ENCODE peak calls at places on chromosomes 6 and 20, in four cellular contexts. One of them, this sample, is unnamed.

GRCh38 chr6:157461000-157461915 is 80.3 kb downstream of the ZDHHC14 start:
- DNase-seq in brain microvascular endothelial cell: peak
- DNase-seq in GM04504: no peak
- DNase-seq in iPS-NIHi11: peak
- DNase-seq in this sample: no peak

GRCh38 chr6:32179746-32180405 is 1.7 kb downstream of the RNF5 start:
- DNase-seq in GM04504: no peak
- DNase-seq in iPS-NIHi11: no peak
- DNase-seq in brain microvascular endothelial cell: no peak
- DNase-seq in this sample: no peak

GRCh38 chr6:131764350-131764749 is 43.5 kb upstream of the ENPP1 start:
- DNase-seq in GM04504: no peak
- DNase-seq in iPS-NIHi11: no peak
- DNase-seq in brain microvascular endothelial cell: no peak
- DNase-seq in this sample: no peak

GRCh38 chr6:163414367-163415175 is at the start of gene QKI:
- DNase-seq in iPS-NIHi11: peak
- DNase-seq in GM04504: peak
- DNase-seq in brain microvascular endothelial cell: no peak
- DNase-seq in this sample: no peak

GRCh38 chr20:59821201-59821600 is 112.2 kb downstream of the SYCP2 start:
- DNase-seq in GM04504: no peak
- DNase-seq in brain microvascular endothelial cell: no peak
- DNase-seq in iPS-NIHi11: no peak
- DNase-seq in this sample: no peak

GRCh38 chr6:83853178-83853967 is at the start of gene RIPPLY2:
- DNase-seq in iPS-NIHi11: peak
- DNase-seq in brain microvascular endothelial cell: no peak
- DNase-seq in GM04504: no peak
- DNase-seq in this sample: no peak

GRCh38 chr6:13101409-13101808 is 226.9 kb downstream of the TBC1D7 start:
- DNase-seq in GM04504: no peak
- DNase-seq in iPS-NIHi11: no peak
- DNase-seq in brain microvascular endothelial cell: no peak
- DNase-seq in this sample: no peak

GRCh38 chr20:37263686-37264085 is 2.1 kb upstream of the GHRH start:
- DNase-seq in GM04504: no peak
- DNase-seq in brain microvascular endothelial cell: no peak
- DNase-seq in iPS-NIHi11: no peak
- DNase-seq in this sample: no peak

GRCh38 chr6:77177470-77177869 is 285.8 kb downstream of the HTR1B start:
- DNase-seq in GM04504: no peak
- DNase-seq in brain microvascular endothelial cell: no peak
- DNase-seq in iPS-NIHi11: no peak
- DNase-seq in this sample: no peak

GRCh38 chr20:50265245-50265946 is 74.8 kb downstream of the CEBPB start:
- DNase-seq in iPS-NIHi11: no peak
- DNase-seq in brain microvascular endothelial cell: no peak
- DNase-seq in GM04504: no peak
- DNase-seq in this sample: no peak

GRCh38 chr6:155349129-155349528 is 34.8 kb upstream of the TFB1M start:
- DNase-seq in GM04504: peak
- DNase-seq in brain microvascular endothelial cell: peak
- DNase-seq in iPS-NIHi11: no peak
- DNase-seq in this sample: no peak

GRCh38 chr20:3794701-3795420 is 1.2 kb upstream of the CDC25B start:
- DNase-seq in GM04504: no peak
- DNase-seq in brain microvascular endothelial cell: no peak
- DNase-seq in iPS-NIHi11: no peak
- DNase-seq in this sample: no peak

GRCh38 chr20:51318058-51318960 is 224.2 kb downstream of the NFATC2 start:
- DNase-seq in brain microvascular endothelial cell: peak
- DNase-seq in iPS-NIHi11: peak
- DNase-seq in GM04504: no peak
- DNase-seq in this sample: no peak

GRCh38 chr20:40882173-40882572 is 146.4 kb upstream of the TOP1 start:
- DNase-seq in brain microvascular endothelial cell: no peak
- DNase-seq in iPS-NIHi11: no peak
- DNase-seq in GM04504: no peak
- DNase-seq in this sample: no peak

GRCh38 chr20:4782373-4782772 is 60.7 kb downstream of the PRND start:
- DNase-seq in brain microvascular endothelial cell: no peak
- DNase-seq in iPS-NIHi11: no peak
- DNase-seq in GM04504: no peak
- DNase-seq in this sample: no peak

GRCh38 chr6:16064687-16065086 is 64.2 kb upstream of the MYLIP start:
- DNase-seq in GM04504: no peak
- DNase-seq in brain microvascular endothelial cell: no peak
- DNase-seq in iPS-NIHi11: peak
- DNase-seq in this sample: no peak

GRCh38 chr6:84227434-84228197 is at the start of gene CEP162:
- DNase-seq in GM04504: peak
- DNase-seq in brain microvascular endothelial cell: peak
- DNase-seq in iPS-NIHi11: peak
- DNase-seq in this sample: peak

GRCh38 chr6:144873653-144874378 is 588.7 kb downstream of the UTRN start:
- DNase-seq in brain microvascular endothelial cell: peak
- DNase-seq in iPS-NIHi11: no peak
- DNase-seq in GM04504: no peak
- DNase-seq in this sample: no peak

GRCh38 chr6:152952045-152952444 is 30.8 kb downstream of the FBXO5 start:
- DNase-seq in iPS-NIHi11: no peak
- DNase-seq in brain microvascular endothelial cell: peak
- DNase-seq in GM04504: no peak
- DNase-seq in this sample: peak

GRCh38 chr6:167441653-167442644 is 117.1 kb downstream of the TTLL2 start:
- DNase-seq in iPS-NIHi11: peak
- DNase-seq in GM04504: no peak
- DNase-seq in brain microvascular endothelial cell: no peak
- DNase-seq in this sample: no peak

GRCh38 chr6:91278416-91278815 is 691.5 kb upstream of the MAP3K7 start:
- DNase-seq in iPS-NIHi11: no peak
- DNase-seq in GM04504: no peak
- DNase-seq in brain microvascular endothelial cell: no peak
- DNase-seq in this sample: no peak

GRCh38 chr6:169622618-169623017 is 79.2 kb downstream of the WDR27 start:
- DNase-seq in iPS-NIHi11: no peak
- DNase-seq in GM04504: no peak
- DNase-seq in brain microvascular endothelial cell: no peak
- DNase-seq in this sample: no peak

GRCh38 chr6:158213925-158214674 is 46.0 kb downstream of the GTF2H5 start:
- DNase-seq in iPS-NIHi11: peak
- DNase-seq in GM04504: peak
- DNase-seq in brain microvascular endothelial cell: peak
- DNase-seq in this sample: peak

GRCh38 chr20:64189530-64189966 is 25.3 kb downstream of the MYT1 start:
- DNase-seq in iPS-NIHi11: no peak
- DNase-seq in GM04504: no peak
- DNase-seq in brain microvascular endothelial cell: no peak
- DNase-seq in this sample: no peak

GRCh38 chr20:36845288-36845969 is 30.5 kb upstream of the TLDC2 start:
- DNase-seq in brain microvascular endothelial cell: no peak
- DNase-seq in iPS-NIHi11: no peak
- DNase-seq in GM04504: no peak
- DNase-seq in this sample: no peak

GRCh38 chr20:20079102-20079784 is 26.9 kb downstream of the CFAP61 start:
- DNase-seq in brain microvascular endothelial cell: no peak
- DNase-seq in iPS-NIHi11: no peak
- DNase-seq in GM04504: no peak
- DNase-seq in this sample: no peak

GRCh38 chr6:49634080-49634810 is 2.4 kb downstream of the RHAG start:
- DNase-seq in GM04504: no peak
- DNase-seq in iPS-NIHi11: no peak
- DNase-seq in brain microvascular endothelial cell: no peak
- DNase-seq in this sample: no peak

GRCh38 chr20:53866787-53867740 is 203.3 kb downstream of the BCAS1 start:
- DNase-seq in iPS-NIHi11: no peak
- DNase-seq in brain microvascular endothelial cell: no peak
- DNase-seq in GM04504: no peak
- DNase-seq in this sample: no peak

GRCh38 chr6:33176906-33177305 is 15.4 kb downstream of the COL11A2 start:
- DNase-seq in brain microvascular endothelial cell: no peak
- DNase-seq in iPS-NIHi11: no peak
- DNase-seq in GM04504: no peak
- DNase-seq in this sample: no peak

GRCh38 chr6:89610149-89610642 is 28.4 kb downstream of the LYRM2 start:
- DNase-seq in iPS-NIHi11: peak
- DNase-seq in GM04504: peak
- DNase-seq in brain microvascular endothelial cell: peak
- DNase-seq in this sample: no peak

GRCh38 chr20:730005-730404 is 38.3 kb downstream of the SLC52A3 start:
- DNase-seq in GM04504: no peak
- DNase-seq in brain microvascular endothelial cell: no peak
- DNase-seq in iPS-NIHi11: no peak
- DNase-seq in this sample: no peak

GRCh38 chr6:133567656-133568055 is 321.3 kb upstream of the TCF21 start:
- DNase-seq in GM04504: no peak
- DNase-seq in iPS-NIHi11: no peak
- DNase-seq in brain microvascular endothelial cell: no peak
- DNase-seq in this sample: no peak

GRCh38 chr20:11380283-11380682 is 537.4 kb upstream of the BTBD3 start:
- DNase-seq in iPS-NIHi11: no peak
- DNase-seq in brain microvascular endothelial cell: no peak
- DNase-seq in GM04504: no peak
- DNase-seq in this sample: no peak

GRCh38 chr20:8602389-8603116 is 466.3 kb upstream of the PLCB4 start:
- DNase-seq in iPS-NIHi11: no peak
- DNase-seq in GM04504: no peak
- DNase-seq in brain microvascular endothelial cell: no peak
- DNase-seq in this sample: no peak

GRCh38 chr6:52543729-52544324 is 33.0 kb downstream of the TRAM2 start:
- DNase-seq in brain microvascular endothelial cell: peak
- DNase-seq in GM04504: no peak
- DNase-seq in iPS-NIHi11: no peak
- DNase-seq in this sample: no peak

GRCh38 chr20:24798930-24799705 is 150.0 kb upstream of the CST7 start:
- DNase-seq in GM04504: no peak
- DNase-seq in iPS-NIHi11: no peak
- DNase-seq in brain microvascular endothelial cell: peak
- DNase-seq in this sample: no peak

GRCh38 chr6:141726158-141726557 is 406.6 kb upstream of the GJE1 start:
- DNase-seq in brain microvascular endothelial cell: peak
- DNase-seq in GM04504: no peak
- DNase-seq in iPS-NIHi11: no peak
- DNase-seq in this sample: no peak

GRCh38 chr20:45685896-45686295 is 15.9 kb upstream of the WFDC11 start:
- DNase-seq in brain microvascular endothelial cell: peak
- DNase-seq in GM04504: peak
- DNase-seq in iPS-NIHi11: peak
- DNase-seq in this sample: peak

GRCh38 chr6:128919412-128919811 is 36.5 kb downstream of the LAMA2 start:
- DNase-seq in brain microvascular endothelial cell: no peak
- DNase-seq in iPS-NIHi11: no peak
- DNase-seq in GM04504: peak
- DNase-seq in this sample: no peak

This sample was measured in HFF-Myc.